ENCODE peak calls at places on chromosomes 13 and 19, in four cellular contexts. R, V, Q and C are unnamed samples.

GRCh38 chr13:76043882-76044281 is 407.8 kb downstream of the LMO7 start:
- DNase-seq in Q (no peak), V (no peak), R (no peak), C (no peak)

GRCh38 chr13:23672616-23673015 is 102.4 kb downstream of the TNFRSF19 start:
- DNase-seq in V (no peak), R (no peak), Q (no peak), C (no peak)

GRCh38 chr13:32200741-32201140 is 114.4 kb downstream of the ZAR1L start:
- DNase-seq in R (no peak), Q (no peak), V (no peak), C (no peak)

GRCh38 chr13:29511980-29512379 is 83.5 kb downstream of the SLC7A1 start:
- DNase-seq in V (no peak), Q (no peak), R (no peak), C (no peak)

GRCh38 chr13:107867701-107868661 is 347.4 kb downstream of the LIG4 start:
- DNase-seq in V (no peak), Q (peak; percentile 16), R (no peak), C (peak; percentile 18)

GRCh38 chr13:48160879-48161278 is 66.0 kb upstream of the MED4 start:
- DNase-seq in R (no peak), Q (no peak), V (no peak), C (no peak)

GRCh38 chr19:8333771-8334457 is 9.1 kb downstream of the KANK3 start:
- DNase-seq in Q (no peak), R (no peak), V (no peak), C (no peak)

GRCh38 chr19:10568444-10568825 is 344 bp downstream of the CDKN2D start:
- DNase-seq in V (no peak), R (no peak), Q (no peak), C (peak; percentile 66)

GRCh38 chr19:8569066-8569761 is 8.0 kb downstream of the MYO1F start:
- DNase-seq in V (no peak), Q (peak; percentile 53), R (peak; percentile 37), C (peak; percentile 11)

GRCh38 chr19:34336781-34337271 is 28.2 kb upstream of the GPI start:
- DNase-seq in R (peak; percentile 39), V (no peak), Q (peak; percentile 5), C (no peak)

GRCh38 chr19:48196933-48197665 is 26.6 kb downstream of the ZSWIM9 start:
- DNase-seq in R (no peak), Q (no peak), V (no peak), C (no peak)

GRCh38 chr19:48169585-48169973 is 565 bp downstream of the LIG1 start:
- DNase-seq in R (peak; percentile 89), V (peak; percentile 93), Q (peak; percentile 23), C (peak; percentile 66)

GRCh38 chr13:74770361-74770760 is 636.2 kb upstream of the KLF12 start:
- DNase-seq in V (no peak), R (no peak), Q (peak; percentile 88), C (no peak)

GRCh38 chr19:35657904-35658700 is 8.2 kb upstream of the UPK1A start:
- DNase-seq in Q (no peak), R (no peak), V (no peak), C (no peak)

GRCh38 chr19:58154287-58154678 is 3.7 kb upstream of the ZNF329 start:
- DNase-seq in V (no peak), Q (no peak), R (no peak), C (peak; percentile 93)

GRCh38 chr19:8573316-8573715 is 3.9 kb downstream of the MYO1F start:
- DNase-seq in Q (no peak), V (no peak), R (no peak), C (no peak)